ENCODE peak calls at places on chromosomes 13 and 19, in four cellular contexts. X is mesendoderm, P is trophoblast cell, O is H1. Q is an unnamed sample.

GRCh38 chr13:76677047-76677446 is 209.2 kb downstream of the KCTD12 start:
- DNase-seq in X (no peak), O (no peak), P (no peak), Q (no peak)

GRCh38 chr19:18274303-18274775 is at the start of gene IQCN:
- DNase-seq in X (peak; percentile 67), O (no peak), P (peak; percentile 75), Q (peak; percentile 75)

GRCh38 chr19:16628984-16629691 is 1.1 kb upstream of the MED26 start:
- DNase-seq in O (no peak), P (no peak), X (peak; percentile 26), Q (no peak)

GRCh38 chr13:80469841-80470378 is 129.0 kb upstream of the SPRY2 start:
- DNase-seq in X (no peak), O (no peak), P (peak; percentile 34), Q (no peak)

GRCh38 chr19:50046649-50047503 is 21.1 kb downstream of the ZNF473 start:
- DNase-seq in P (peak; percentile 90), X (peak; percentile 57), O (no peak), Q (no peak)

GRCh38 chr19:9811139-9811538 is 7.7 kb downstream of the FBXL12 start:
- DNase-seq in O (no peak), P (no peak), X (no peak), Q (no peak)

GRCh38 chr13:73948848-73949529 is 185.2 kb downstream of the KLF12 start:
- DNase-seq in X (no peak), P (no peak), O (no peak), Q (no peak)

GRCh38 chr19:11260996-11261395 is 1.3 kb downstream of the DOCK6 start:
- DNase-seq in O (no peak), X (no peak), P (no peak), Q (no peak)

GRCh38 chr19:51084505-51084904 is 1.8 kb upstream of the KLK14 start:
- DNase-seq in P (no peak), O (no peak), X (no peak), Q (no peak)

GRCh38 chr13:96475103-96475502 is 385.2 kb downstream of the HS6ST3 start:
- DNase-seq in X (no peak), O (no peak), P (no peak), Q (no peak)

GRCh38 chr13:75877092-75877491 is 241.0 kb downstream of the LMO7 start:
- DNase-seq in O (no peak), X (no peak), P (no peak), Q (no peak)

GRCh38 chr19:38831142-38831605 is 420 bp downstream of the ECH1 start:
- DNase-seq in O (no peak), X (peak; percentile 74), P (peak; percentile 100), Q (peak; percentile 56)

GRCh38 chr19:49427339-49427738 is 2.2 kb downstream of the GFY start:
- DNase-seq in P (no peak), O (no peak), X (no peak), Q (no peak)

GRCh38 chr13:102877285-102877684 is 31.5 kb downstream of the ERCC5 start:
- DNase-seq in P (no peak), X (peak; percentile 5), O (no peak), Q (no peak)

GRCh38 chr19:52296773-52297600 is at the start of gene ZNF480:
- DNase-seq in X (peak; percentile 82), O (peak; percentile 19), P (peak; percentile 81), Q (peak; percentile 76)

GRCh38 chr19:29618434-29618833 is 12.4 kb downstream of the POP4 start:
- DNase-seq in O (no peak), P (no peak), X (no peak), Q (no peak)

GRCh38 chr19:57560049-57560491 is 407 bp upstream of the ZNF550 start:
- DNase-seq in X (no peak), P (peak; percentile 92), O (no peak), Q (no peak)

GRCh38 chr19:19460258-19460731 is 54.8 kb downstream of the GATAD2A start:
- DNase-seq in O (no peak), P (peak; percentile 23), X (no peak), Q (no peak)

GRCh38 chr13:20362642-20363041 is 130.5 kb upstream of the GJB6 start:
- DNase-seq in P (no peak), X (no peak), O (no peak), Q (no peak)

GRCh38 chr13:31773538-31773937 is 34.2 kb downstream of the RXFP2 start:
- DNase-seq in X (no peak), O (no peak), P (no peak), Q (no peak)

GRCh38 chr13:109790951-109791605 is 4.7 kb upstream of the IRS2 start:
- DNase-seq in X (peak; percentile 77), O (no peak), P (peak; percentile 35), Q (peak; percentile 40)

GRCh38 chr19:42403586-42403985 is 13.5 kb upstream of the CNFN start:
- DNase-seq in O (no peak), P (no peak), X (peak; percentile 73), Q (no peak)

GRCh38 chr13:46122304-46122703 is 17.5 kb upstream of the CPB2 start:
- DNase-seq in O (no peak), P (no peak), X (no peak), Q (no peak)

GRCh38 chr13:63048648-63049047 is 1633.0 kb upstream of the PCDH20 start:
- DNase-seq in O (no peak), X (no peak), P (no peak), Q (no peak)

GRCh38 chr19:4077800-4078683 is 11.3 kb upstream of the ZBTB7A start:
- DNase-seq in X (peak; percentile 39), P (no peak), O (no peak), Q (no peak)

GRCh38 chr13:102701331-102701730 is 6.5 kb upstream of the METTL21C start:
- DNase-seq in O (no peak), X (no peak), P (peak; percentile 62), Q (no peak)

GRCh38 chr19:45179063-45179847 is 671 bp downstream of the BLOC1S3 start:
- DNase-seq in P (peak; percentile 49), O (no peak), X (no peak), Q (no peak)

GRCh38 chr19:5145521-5146511 is 176.9 kb downstream of the KDM4B start:
- DNase-seq in P (no peak), X (no peak), O (no peak), Q (no peak)

GRCh38 chr13:86710013-86710412 is 910.8 kb upstream of the SLITRK6 start:
- DNase-seq in X (no peak), P (no peak), O (no peak), Q (no peak)

GRCh38 chr19:3687774-3688706 is 12.2 kb downstream of the PIP5K1C start:
- DNase-seq in X (peak; percentile 58), O (no peak), P (peak; percentile 91), Q (peak; percentile 71)

GRCh38 chr19:6271721-6272410 is 7.9 kb downstream of the MLLT1 start:
- DNase-seq in P (no peak), X (peak; percentile 51), O (no peak), Q (peak; percentile 48)

GRCh38 chr19:6272411-6272791 is 7.4 kb downstream of the MLLT1 start:
- DNase-seq in O (no peak), X (no peak), P (no peak), Q (no peak)

GRCh38 chr19:6270822-6271221 is 9.0 kb downstream of the MLLT1 start:
- DNase-seq in P (no peak), X (no peak), O (no peak), Q (no peak)

GRCh38 chr19:6270076-6270745 is 9.6 kb downstream of the MLLT1 start:
- DNase-seq in P (no peak), X (no peak), O (no peak), Q (no peak)

GRCh38 chr19:6271251-6271650 is 8.5 kb downstream of the MLLT1 start:
- DNase-seq in X (peak; percentile 60), P (no peak), O (no peak), Q (peak; percentile 55)
- H3K79me2 ChIP-seq in X (peaks cover 74% of the 10 kb centered on the region), P (peaks cover 27% of the 10 kb centered on the region), O (peaks cover 4% of the 10 kb centered on the region), Q (peaks cover 36% of the 10 kb centered on the region)

DNA sequence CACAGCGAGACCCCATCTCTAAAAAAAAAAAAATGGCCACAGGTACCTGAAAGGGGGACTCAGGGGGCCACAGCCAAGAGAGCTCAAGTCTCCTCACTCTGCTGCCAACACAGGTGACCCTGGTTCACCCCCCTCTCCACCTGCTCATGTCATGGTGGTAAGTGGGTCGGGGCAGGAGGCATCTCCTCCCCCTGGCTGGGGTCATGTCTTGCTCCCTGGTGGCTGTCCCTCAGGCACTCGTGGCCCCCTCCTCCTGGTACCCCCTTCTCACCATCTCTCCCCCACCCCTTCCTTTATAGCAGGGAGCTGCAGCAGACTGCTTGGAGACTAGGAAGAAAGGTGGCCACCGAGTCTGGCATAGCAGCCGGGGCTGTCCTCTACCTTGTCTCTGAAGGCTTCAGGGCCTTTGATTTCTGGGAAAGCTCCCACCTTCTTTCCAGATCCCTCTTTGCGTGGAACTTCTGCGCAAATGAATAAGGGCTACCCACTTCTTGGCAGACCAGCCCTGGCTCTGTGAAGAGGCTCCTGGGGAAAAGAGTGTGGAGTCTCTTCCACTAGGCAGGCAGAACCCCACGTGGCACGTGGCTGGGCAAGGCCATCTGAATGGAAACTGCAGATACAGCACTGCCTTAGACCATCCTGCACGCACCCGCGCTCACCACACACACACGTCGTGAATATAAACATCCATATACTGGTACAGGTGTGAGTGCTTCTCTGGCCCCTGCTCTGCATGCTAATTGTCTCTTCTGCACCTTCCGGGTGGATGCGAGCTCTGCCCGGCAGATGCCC is 20.1 kb upstream of the MIER2 start:
- DNase-seq in O (no peak), X (no peak), P (no peak), Q (peak; percentile 10)
- H2BK120ac ChIP-seq in O (no peak overlapping the region), X (no peak overlapping the region), P (no peak overlapping the region), Q (no peak overlapping the region)

DNA sequence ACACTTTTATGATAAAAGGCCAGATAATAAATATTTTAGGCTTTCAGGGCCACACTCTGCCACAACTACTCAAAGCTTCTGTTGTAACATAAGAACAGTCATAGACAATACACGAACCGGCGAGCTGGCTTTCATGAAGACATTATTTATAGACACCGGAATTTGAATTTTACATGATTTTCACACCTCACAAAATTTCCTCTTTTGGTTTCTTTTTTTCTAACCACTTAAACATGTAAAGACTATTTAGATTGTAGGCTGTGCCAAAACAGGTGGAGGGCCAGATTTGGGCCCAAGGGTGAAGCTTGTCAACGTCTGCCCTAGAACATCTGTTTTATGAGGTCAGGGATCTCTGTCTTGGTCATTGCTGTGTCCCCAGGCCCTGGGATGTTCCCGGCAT is 29.7 kb upstream of the FXYD3 start:
- DNase-seq in O (no peak), P (no peak), X (no peak), Q (no peak)
- H3K4me1 ChIP-seq in O (peaks cover 3% of the 10 kb centered on the region), P (peaks cover 6% of the 10 kb centered on the region), X (peaks cover 2% of the 10 kb centered on the region), Q (no peaks in the 10 kb centered on the region)

GRCh38 chr19:13055213-13056051 is 47.2 kb downstream of the LYL1 start:
- DNase-seq in P (no peak), O (no peak), X (peak; percentile 76), Q (peak; percentile 67)
- H3K79me2 ChIP-seq in P (peaks cover 2% of the 10 kb centered on the region), O (no peaks in the 10 kb centered on the region), X (no peaks in the 10 kb centered on the region), Q (no peaks in the 10 kb centered on the region)

DNA sequence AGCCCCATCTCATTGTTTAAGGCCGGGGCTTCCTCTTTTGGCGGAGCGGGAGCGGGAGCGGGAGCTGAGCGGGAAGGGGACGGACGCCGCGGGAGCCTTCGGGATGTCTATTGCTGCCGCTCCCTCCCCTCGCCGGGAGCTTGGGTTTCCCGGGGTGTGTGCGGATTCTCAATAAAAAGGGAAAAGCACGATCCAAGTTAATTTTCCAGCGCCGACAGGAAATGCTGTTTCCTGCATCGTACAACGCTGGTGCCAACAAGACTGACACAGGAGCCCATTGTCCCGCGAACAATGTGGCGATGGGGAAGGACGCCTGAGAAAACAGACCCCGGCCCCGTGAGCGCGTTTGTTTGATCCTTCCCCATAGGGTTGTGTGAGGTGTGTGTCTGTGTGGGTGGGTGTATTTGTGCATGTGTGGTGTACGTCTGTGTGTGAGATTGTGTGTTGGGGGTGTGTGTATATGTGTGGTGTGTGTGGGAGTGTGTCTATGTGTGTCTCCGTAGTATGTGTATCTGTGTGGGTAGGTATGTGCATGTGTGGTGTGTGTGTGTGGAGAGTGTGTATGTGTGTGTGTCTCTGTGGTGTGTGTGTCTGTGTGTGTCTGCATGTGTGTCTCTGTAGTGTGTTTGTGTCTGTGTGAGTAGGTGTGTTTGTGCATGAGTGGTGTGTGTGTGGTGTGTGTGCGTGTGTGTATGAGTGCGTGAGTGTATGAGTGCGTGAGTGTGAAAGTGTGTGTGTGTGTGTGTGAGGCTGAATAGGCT is 36.4 kb upstream of the FLT1 start:
- DNase-seq in X (peak; percentile 77), O (peak; percentile 27), P (peak; percentile 36), Q (no peak)
- H2BK120ac ChIP-seq in X (no peak overlapping the region), O (peak overlapping the region; percentile 100), P (no peak overlapping the region), Q (no peak overlapping the region)

Q was measured in H9.